ENCODE peak calls at places on chromosomes 6 and 20, in eight cellular contexts. One of them, this sample, is unnamed.

GRCh38 chr6:20402181-20403079 is 751 bp downstream of the E2F3 start:
- DNase-seq in lower leg skin: peak
- DNase-seq in colonic mucosa: peak
- DNase-seq in GM12865: peak
- DNase-seq in hepatocyte: peak
- DNase-seq in left ventricle myocardium inferior: peak
- DNase-seq in HL-60: peak
- DNase-seq in coronary artery: peak
- DNase-seq in this sample: no peak

GRCh38 chr6:161890959-161891358 is 617.1 kb upstream of the AGPAT4 start:
- DNase-seq in left ventricle myocardium inferior: no peak
- DNase-seq in GM12865: no peak
- DNase-seq in colonic mucosa: no peak
- DNase-seq in hepatocyte: peak
- DNase-seq in lower leg skin: no peak
- DNase-seq in HL-60: no peak
- DNase-seq in coronary artery: no peak
- DNase-seq in this sample: no peak

GRCh38 chr20:35173576-35174192 is 1.8 kb downstream of the PROCR start:
- DNase-seq in hepatocyte: no peak
- DNase-seq in lower leg skin: no peak
- DNase-seq in colonic mucosa: no peak
- DNase-seq in left ventricle myocardium inferior: no peak
- DNase-seq in HL-60: no peak
- DNase-seq in coronary artery: no peak
- DNase-seq in GM12865: no peak
- DNase-seq in this sample: no peak

GRCh38 chr20:51193066-51193772 is 170.3 kb upstream of the KCNG1 start:
- DNase-seq in lower leg skin: peak
- DNase-seq in hepatocyte: no peak
- DNase-seq in colonic mucosa: no peak
- DNase-seq in GM12865: no peak
- DNase-seq in coronary artery: no peak
- DNase-seq in left ventricle myocardium inferior: no peak
- DNase-seq in HL-60: no peak
- DNase-seq in this sample: no peak

GRCh38 chr20:18404172-18404571 is 62.7 kb downstream of the DZANK1 start:
- DNase-seq in left ventricle myocardium inferior: no peak
- DNase-seq in HL-60: no peak
- DNase-seq in lower leg skin: no peak
- DNase-seq in hepatocyte: no peak
- DNase-seq in colonic mucosa: no peak
- DNase-seq in GM12865: peak
- DNase-seq in coronary artery: no peak
- DNase-seq in this sample: no peak

GRCh38 chr20:61636531-61637116 is 384.6 kb downstream of the CDH4 start:
- DNase-seq in GM12865: no peak
- DNase-seq in coronary artery: no peak
- DNase-seq in left ventricle myocardium inferior: no peak
- DNase-seq in hepatocyte: no peak
- DNase-seq in HL-60: no peak
- DNase-seq in lower leg skin: no peak
- DNase-seq in colonic mucosa: no peak
- DNase-seq in this sample: no peak

GRCh38 chr6:157219201-157220200 is 103.8 kb downstream of the TMEM242 start:
- DNase-seq in hepatocyte: no peak
- DNase-seq in colonic mucosa: peak
- DNase-seq in GM12865: no peak
- DNase-seq in HL-60: no peak
- DNase-seq in lower leg skin: peak
- DNase-seq in coronary artery: peak
- DNase-seq in left ventricle myocardium inferior: no peak
- DNase-seq in this sample: no peak

GRCh38 chr6:149840345-149841075 is 23.6 kb downstream of the LRP11 start:
- DNase-seq in left ventricle myocardium inferior: peak
- DNase-seq in lower leg skin: peak
- DNase-seq in GM12865: peak
- DNase-seq in colonic mucosa: peak
- DNase-seq in coronary artery: peak
- DNase-seq in HL-60: no peak
- DNase-seq in hepatocyte: peak
- DNase-seq in this sample: no peak

GRCh38 chr6:147167576-147168461 is 36.4 kb upstream of the STXBP5 start:
- DNase-seq in lower leg skin: no peak
- DNase-seq in coronary artery: no peak
- DNase-seq in HL-60: no peak
- DNase-seq in hepatocyte: no peak
- DNase-seq in colonic mucosa: no peak
- DNase-seq in left ventricle myocardium inferior: no peak
- DNase-seq in GM12865: no peak
- DNase-seq in this sample: no peak

GRCh38 chr20:15248618-15249395 is 911.4 kb upstream of the FLRT3 start:
- DNase-seq in left ventricle myocardium inferior: no peak
- DNase-seq in colonic mucosa: no peak
- DNase-seq in lower leg skin: no peak
- DNase-seq in HL-60: no peak
- DNase-seq in GM12865: peak
- DNase-seq in coronary artery: no peak
- DNase-seq in hepatocyte: no peak
- DNase-seq in this sample: peak

GRCh38 chr20:63553251-63553932 is 567 bp upstream of the FNDC11 start:
- DNase-seq in lower leg skin: peak
- DNase-seq in GM12865: peak
- DNase-seq in coronary artery: peak
- DNase-seq in colonic mucosa: peak
- DNase-seq in HL-60: no peak
- DNase-seq in hepatocyte: peak
- DNase-seq in left ventricle myocardium inferior: peak
- DNase-seq in this sample: peak

GRCh38 chr6:136657629-136658028 is 107.4 kb upstream of the MAP7 start:
- DNase-seq in left ventricle myocardium inferior: no peak
- DNase-seq in coronary artery: no peak
- DNase-seq in HL-60: no peak
- DNase-seq in hepatocyte: peak
- DNase-seq in colonic mucosa: peak
- DNase-seq in lower leg skin: no peak
- DNase-seq in GM12865: no peak
- DNase-seq in this sample: no peak

GRCh38 chr20:50270569-50270968 is 79.9 kb downstream of the CEBPB start:
- DNase-seq in HL-60: peak
- DNase-seq in coronary artery: no peak
- DNase-seq in colonic mucosa: no peak
- DNase-seq in lower leg skin: peak
- DNase-seq in GM12865: no peak
- DNase-seq in left ventricle myocardium inferior: peak
- DNase-seq in hepatocyte: no peak
- DNase-seq in this sample: no peak

GRCh38 chr6:132936641-132937040 is 122.3 kb downstream of the RPS12 start:
- DNase-seq in lower leg skin: no peak
- DNase-seq in hepatocyte: no peak
- DNase-seq in GM12865: no peak
- DNase-seq in coronary artery: no peak
- DNase-seq in HL-60: no peak
- DNase-seq in left ventricle myocardium inferior: no peak
- DNase-seq in colonic mucosa: no peak
- DNase-seq in this sample: no peak

GRCh38 chr20:60500038-60500701 is 541.9 kb downstream of the CDH26 start:
- DNase-seq in GM12865: no peak
- DNase-seq in colonic mucosa: no peak
- DNase-seq in lower leg skin: no peak
- DNase-seq in coronary artery: no peak
- DNase-seq in HL-60: no peak
- DNase-seq in hepatocyte: no peak
- DNase-seq in left ventricle myocardium inferior: no peak
- DNase-seq in this sample: no peak

GRCh38 chr6:15555101-15556038 is 107.5 kb downstream of the DTNBP1 start:
- DNase-seq in lower leg skin: no peak
- DNase-seq in hepatocyte: no peak
- DNase-seq in HL-60: no peak
- DNase-seq in GM12865: no peak
- DNase-seq in left ventricle myocardium inferior: no peak
- DNase-seq in colonic mucosa: no peak
- DNase-seq in coronary artery: no peak
- DNase-seq in this sample: no peak

GRCh38 chr6:32849126-32849525 is 4.4 kb downstream of the TAP1 start:
- DNase-seq in lower leg skin: no peak
- DNase-seq in left ventricle myocardium inferior: no peak
- DNase-seq in colonic mucosa: no peak
- DNase-seq in HL-60: no peak
- DNase-seq in coronary artery: no peak
- DNase-seq in hepatocyte: no peak
- DNase-seq in GM12865: no peak
- DNase-seq in this sample: no peak

GRCh38 chr20:17225891-17226409 is 890 bp upstream of the PCSK2 start:
- DNase-seq in colonic mucosa: no peak
- DNase-seq in coronary artery: no peak
- DNase-seq in hepatocyte: peak
- DNase-seq in lower leg skin: no peak
- DNase-seq in HL-60: no peak
- DNase-seq in left ventricle myocardium inferior: no peak
- DNase-seq in GM12865: no peak
- DNase-seq in this sample: no peak

GRCh38 chr20:21511850-21512633 is 1.8 kb downstream of the NKX2-2 start:
- DNase-seq in colonic mucosa: no peak
- DNase-seq in left ventricle myocardium inferior: no peak
- DNase-seq in HL-60: no peak
- DNase-seq in lower leg skin: no peak
- DNase-seq in coronary artery: peak
- DNase-seq in hepatocyte: no peak
- DNase-seq in GM12865: no peak
- DNase-seq in this sample: no peak

GRCh38 chr20:64224344-64225165 is 31.0 kb upstream of the PCMTD2 start:
- DNase-seq in left ventricle myocardium inferior: no peak
- DNase-seq in hepatocyte: peak
- DNase-seq in lower leg skin: no peak
- DNase-seq in HL-60: no peak
- DNase-seq in coronary artery: no peak
- DNase-seq in GM12865: no peak
- DNase-seq in colonic mucosa: no peak
- DNase-seq in this sample: no peak

GRCh38 chr20:58994390-58995159 is 12.5 kb downstream of the CTSZ start:
- DNase-seq in coronary artery: no peak
- DNase-seq in lower leg skin: peak
- DNase-seq in GM12865: no peak
- DNase-seq in HL-60: no peak
- DNase-seq in colonic mucosa: no peak
- DNase-seq in hepatocyte: no peak
- DNase-seq in left ventricle myocardium inferior: no peak
- DNase-seq in this sample: no peak

GRCh38 chr6:41477572-41477971 is 68.6 kb upstream of the FOXP4 start:
- DNase-seq in GM12865: no peak
- DNase-seq in colonic mucosa: no peak
- DNase-seq in left ventricle myocardium inferior: no peak
- DNase-seq in lower leg skin: no peak
- DNase-seq in HL-60: no peak
- DNase-seq in coronary artery: no peak
- DNase-seq in hepatocyte: no peak
- DNase-seq in this sample: no peak
- TF ChIP-seq CTCF in GM12865: no peak
- TF ChIP-seq CTCF in colonic mucosa: no peak
- TF ChIP-seq CTCF in left ventricle myocardium inferior: no peak
- TF ChIP-seq CTCF in lower leg skin: no peak
- TF ChIP-seq CTCF in HL-60: no peak
- TF ChIP-seq CTCF in coronary artery: no peak
- TF ChIP-seq CTCF in hepatocyte: no peak
- TF ChIP-seq CTCF in this sample: no peak

GRCh38 chr6:72245565-72245964 is 359.2 kb downstream of the RIMS1 start:
- DNase-seq in colonic mucosa: no peak
- DNase-seq in GM12865: no peak
- DNase-seq in hepatocyte: no peak
- DNase-seq in lower leg skin: no peak
- DNase-seq in HL-60: no peak
- DNase-seq in coronary artery: no peak
- DNase-seq in left ventricle myocardium inferior: no peak
- DNase-seq in this sample: no peak
- H3K4me3 ChIP-seq in colonic mucosa: no peak
- H3K4me3 ChIP-seq in GM12865: no peak
- H3K4me3 ChIP-seq in hepatocyte: no peak
- H3K4me3 ChIP-seq in lower leg skin: no peak
- H3K4me3 ChIP-seq in HL-60: no peak
- H3K4me3 ChIP-seq in coronary artery: no peak
- H3K4me3 ChIP-seq in left ventricle myocardium inferior: no peak
- H3K4me3 ChIP-seq in this sample: no peak

DNA sequence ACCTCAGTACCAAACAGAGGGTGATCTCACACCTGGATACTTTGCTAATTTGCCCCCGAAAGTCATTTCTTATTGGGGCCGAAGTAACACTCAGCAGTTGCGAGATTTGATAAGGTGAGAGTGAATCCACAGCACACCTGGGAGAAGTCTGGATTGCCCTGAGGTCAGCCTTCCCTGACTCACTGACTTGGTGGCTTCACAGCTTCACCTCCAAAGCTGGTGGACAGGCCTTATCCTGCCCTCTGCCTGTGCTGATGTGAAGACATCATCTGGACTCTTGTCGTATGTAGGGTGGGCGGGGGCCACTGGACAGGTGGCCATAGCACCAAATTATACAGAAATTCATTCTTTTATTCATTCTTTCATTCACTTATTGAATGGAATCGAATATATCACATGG is 101.8 kb upstream of the ARMC2 start:
- DNase-seq in HL-60: no peak
- DNase-seq in hepatocyte: peak
- DNase-seq in colonic mucosa: no peak
- DNase-seq in coronary artery: no peak
- DNase-seq in left ventricle myocardium inferior: no peak
- DNase-seq in lower leg skin: peak
- DNase-seq in GM12865: no peak
- DNase-seq in this sample: no peak
- TF ChIP-seq CTCF in HL-60: no peak
- TF ChIP-seq CTCF in hepatocyte: no peak
- TF ChIP-seq CTCF in colonic mucosa: no peak
- TF ChIP-seq CTCF in coronary artery: no peak
- TF ChIP-seq CTCF in left ventricle myocardium inferior: no peak
- TF ChIP-seq CTCF in lower leg skin: no peak
- TF ChIP-seq CTCF in GM12865: no peak
- TF ChIP-seq CTCF in this sample: no peak

DNA sequence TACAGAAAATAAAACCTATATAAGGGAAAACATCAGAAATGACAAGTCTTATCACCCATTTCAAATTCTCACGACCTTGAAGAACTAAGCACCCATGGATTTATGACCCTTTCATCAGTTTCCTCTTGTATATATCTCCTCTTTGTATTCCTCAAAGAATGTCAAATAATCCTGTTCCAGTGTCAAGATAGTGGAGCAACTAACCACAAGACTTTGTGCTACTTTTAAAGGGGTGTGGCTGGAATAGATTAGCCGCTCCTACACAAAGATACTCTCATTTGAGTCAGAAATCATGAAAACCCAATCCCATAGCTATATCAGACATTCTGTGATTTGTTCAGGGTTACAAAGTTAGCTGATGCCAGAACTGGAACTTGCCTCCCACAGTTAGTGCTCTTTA is 6.6 kb downstream of the REPS1 start:
- DNase-seq in HL-60: no peak
- DNase-seq in lower leg skin: no peak
- DNase-seq in hepatocyte: no peak
- DNase-seq in coronary artery: no peak
- DNase-seq in left ventricle myocardium inferior: no peak
- DNase-seq in GM12865: no peak
- DNase-seq in colonic mucosa: no peak
- DNase-seq in this sample: no peak
- H3K4me3 ChIP-seq in HL-60: no peak
- H3K4me3 ChIP-seq in lower leg skin: no peak
- H3K4me3 ChIP-seq in hepatocyte: no peak
- H3K4me3 ChIP-seq in coronary artery: no peak
- H3K4me3 ChIP-seq in left ventricle myocardium inferior: no peak
- H3K4me3 ChIP-seq in GM12865: no peak
- H3K4me3 ChIP-seq in colonic mucosa: no peak
- H3K4me3 ChIP-seq in this sample: no peak

This sample was measured in GM12864.